ENCODE peak calls at places on chromosomes 16 and 17, in ten cellular contexts. U is colonic mucosa, F is GM12865, Q is cardiac muscle cell, Y is GM20000, O is Caco-2, S is neural progenitor cell, B is mucosa of descending colon, E is cardiac fibroblast, R is progenitor cell of endocrine pancreas. V is an unnamed sample.
A peak's percentile ranks its signal among the peaks of the same experiment; 100 is the strongest.

GRCh38 chr17:27038676-27039075 is 255.2 kb upstream of the WSB1 start:
- DNase-seq in U (no peak), F (no peak), Q (no peak), Y (no peak), O (peak; percentile 63), S (no peak), B (no peak), E (no peak), R (no peak), V (no peak)

GRCh38 chr17:78175643-78175981 is 7.2 kb downstream of the SYNGR2 start:
- DNase-seq in U (no peak), F (no peak), Q (no peak), Y (no peak), O (no peak), S (no peak), B (no peak), E (no peak), R (no peak), V (no peak)

GRCh38 chr16:49484454-49484853 is 110.8 kb downstream of the C16orf78 start:
- DNase-seq in U (peak; percentile 65), F (no peak), Q (peak; percentile 39), Y (peak; percentile 78), O (no peak), S (peak; percentile 86), B (peak; percentile 73), E (peak; percentile 23), R (peak; percentile 46), V (peak; percentile 76)

GRCh38 chr16:9102379-9102778 is 10.9 kb downstream of the HAPSTR1 start:
- DNase-seq in U (no peak), F (no peak), Q (peak; percentile 75), Y (no peak), O (no peak), S (no peak), B (no peak), E (peak; percentile 63), R (no peak), V (no peak)

GRCh38 chr17:48646183-48647102 is 20.3 kb upstream of the HOXB9 start:
- DNase-seq in U (peak; percentile 76), F (peak; percentile 31), Q (no peak), Y (peak; percentile 75), O (peak; percentile 73), S (peak; percentile 42), B (peak; percentile 84), E (no peak), R (no peak), V (peak; percentile 67)

GRCh38 chr17:1110844-1111598 is 68.8 kb downstream of the ABR start:
- DNase-seq in U (peak; percentile 83), F (no peak), Q (peak; percentile 69), Y (no peak), O (no peak), S (no peak), B (peak; percentile 79), E (peak; percentile 71), R (no peak), V (no peak)

GRCh38 chr17:81470944-81471803 is 41.4 kb downstream of the ACTG1 start:
- DNase-seq in U (no peak), F (no peak), Q (no peak), Y (no peak), O (no peak), S (peak; percentile 72), B (no peak), E (no peak), R (no peak), V (no peak)

GRCh38 chr17:66976781-66977201 is 12.3 kb downstream of the CACNG4 start:
- DNase-seq in U (no peak), F (no peak), Q (peak; percentile 25), Y (no peak), O (no peak), S (peak; percentile 26), B (no peak), E (no peak), R (no peak), V (no peak)

DNA sequence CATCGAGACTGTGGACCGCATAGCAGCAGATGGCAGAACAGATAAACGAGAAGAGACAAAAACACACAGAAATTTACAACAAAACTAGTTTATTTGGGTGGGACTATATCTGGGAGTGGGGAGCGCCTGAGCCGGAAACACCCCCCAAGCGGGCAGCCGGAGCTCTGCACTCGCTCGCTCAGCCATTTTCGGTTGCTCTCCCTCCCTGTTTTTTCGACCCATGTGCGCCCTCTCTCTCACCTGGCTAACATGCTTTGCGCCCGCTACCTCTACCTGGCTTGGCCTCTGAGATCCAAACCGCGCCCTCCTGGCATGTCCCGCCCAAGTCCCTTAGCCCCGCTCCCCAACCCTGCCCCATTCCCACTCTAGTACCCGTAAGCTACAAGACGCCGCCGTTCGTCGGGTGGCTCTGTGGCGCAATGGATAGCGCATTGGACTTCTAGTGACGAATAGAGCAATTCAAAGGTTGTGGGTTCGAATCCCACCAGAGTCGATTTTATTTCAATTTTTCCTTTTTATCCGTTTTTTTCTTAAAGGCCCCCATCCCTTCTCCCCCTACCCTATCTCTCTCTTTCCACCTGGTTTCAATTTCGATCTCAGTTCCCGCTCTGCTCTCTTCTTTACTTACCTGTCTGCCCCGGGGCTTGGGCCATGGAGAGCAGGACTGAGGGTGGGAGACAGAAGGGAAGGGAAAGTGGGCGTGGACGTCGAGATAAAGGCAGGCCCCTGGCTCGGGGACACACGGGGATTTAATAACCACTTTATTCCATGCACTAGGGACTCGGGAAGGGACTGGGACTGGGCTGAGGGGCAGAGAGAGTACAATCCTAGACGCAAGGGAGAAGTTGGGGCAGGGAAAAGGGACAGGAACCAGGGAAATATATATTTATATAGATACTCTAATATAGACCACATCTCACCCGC is 2.5 kb upstream of the ALOXE3 start:
- DNase-seq in U (peak; percentile 87), F (peak; percentile 91), Q (peak; percentile 70), Y (peak; percentile 78), O (peak; percentile 73), S (peak; percentile 87), B (peak; percentile 84), E (peak; percentile 75), R (peak; percentile 50), V (peak; percentile 62)
- TF ChIP-seq CTCF in U (no peak), F (peak; percentile 35), Q (peak; percentile 27), Y (peak; percentile 5), O (no peak), S (peak; percentile 47), B (no peak), E (peak; percentile 59), R (peak; percentile 47), V (peak; percentile 6)

DNA sequence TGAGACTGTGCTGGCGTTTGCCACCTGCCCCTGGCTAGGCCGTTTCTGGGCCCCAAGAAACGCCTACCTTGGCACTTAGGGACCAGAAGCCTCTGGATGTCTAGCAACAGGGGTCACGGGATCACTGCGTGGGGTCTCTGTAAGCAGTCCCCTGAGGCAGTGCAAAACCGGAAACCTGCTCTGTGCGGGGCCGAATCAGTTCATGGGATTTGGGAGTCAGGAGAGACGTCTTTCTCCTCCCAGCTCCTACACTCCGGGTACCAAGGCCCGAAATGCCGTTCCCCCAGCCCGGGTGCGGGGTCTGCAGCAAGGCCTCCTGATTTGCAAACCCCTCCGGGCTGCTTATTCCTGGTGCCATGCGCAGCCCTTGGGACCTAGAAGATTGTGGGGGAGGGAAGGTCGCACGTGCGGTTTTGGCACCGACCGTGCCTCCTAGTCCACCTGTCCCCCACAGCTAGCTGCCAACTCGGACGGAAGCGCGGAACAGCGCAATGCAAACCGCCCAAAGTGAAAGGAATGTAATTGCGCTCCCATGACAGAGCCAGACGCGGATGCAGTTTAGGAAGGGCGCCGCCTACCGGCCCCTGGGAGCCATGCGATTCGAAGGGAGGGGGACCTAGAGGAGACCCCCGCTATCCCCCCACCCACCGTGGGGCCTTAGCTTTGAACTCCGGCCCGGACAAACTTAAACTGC is 6.5 kb downstream of the IRX5 start:
- DNase-seq in U (no peak), F (no peak), Q (peak; percentile 48), Y (peak; percentile 52), O (no peak), S (peak; percentile 93), B (no peak), E (peak; percentile 47), R (peak; percentile 56), V (no peak)
- TF ChIP-seq CTCF in U (peak; percentile 26), F (no peak), Q (peak; percentile 76), Y (no peak), O (no peak), S (peak; percentile 95), B (no peak), E (peak; percentile 75), R (peak; percentile 90), V (no peak)

GRCh38 chr17:79840204-79840988 is 1.2 kb upstream of the CBX4 start:
- DNase-seq in U (peak; percentile 60), F (peak; percentile 14), Q (peak; percentile 76), Y (peak; percentile 53), O (peak; percentile 92), S (peak; percentile 78), B (peak; percentile 75), E (peak; percentile 65), R (no peak), V (no peak)

GRCh38 chr17:79837888-79838540 is 1.2 kb downstream of the CBX4 start:
- DNase-seq in U (peak; percentile 48), F (peak; percentile 62), Q (no peak), Y (no peak), O (no peak), S (peak; percentile 41), B (peak; percentile 74), E (no peak), R (no peak), V (no peak)

GRCh38 chr17:79840989-79841286 is 1.7 kb upstream of the CBX4 start:
- DNase-seq in U (no peak), F (no peak), Q (no peak), Y (no peak), O (no peak), S (no peak), B (no peak), E (no peak), R (no peak), V (no peak)

GRCh38 chr17:79838541-79839274 is 532 bp downstream of the CBX4 start:
- DNase-seq in U (peak; percentile 57), F (peak; percentile 66), Q (peak; percentile 70), Y (peak; percentile 78), O (peak; percentile 55), S (peak; percentile 87), B (peak; percentile 80), E (peak; percentile 67), R (peak; percentile 39), V (peak; percentile 53)

GRCh38 chr17:79839363-79840203 is at the start of gene CBX4:
- DNase-seq in U (peak; percentile 96), F (peak; percentile 95), Q (peak; percentile 97), Y (peak; percentile 99), O (peak; percentile 97), S (peak; percentile 97), B (peak; percentile 97), E (peak; percentile 96), R (peak; percentile 83), V (peak; percentile 96)
- TF ChIP-seq CTCF in U (peak; percentile 84), F (peak; percentile 66), Q (peak; percentile 70), Y (peak; percentile 54), O (peak; percentile 77), S (peak; percentile 69), B (peak; percentile 84), E (peak; percentile 25), R (peak; percentile 78), V (peak; percentile 66)

GRCh38 chr16:30876867-30877266 is 17.0 kb downstream of the BCL7C start:
- DNase-seq in U (no peak), F (peak; percentile 35), Q (no peak), Y (no peak), O (peak; percentile 25), S (peak; percentile 38), B (no peak), E (no peak), R (no peak), V (no peak)

GRCh38 chr16:30874821-30875717 is 18.8 kb downstream of the BCL7C start:
- DNase-seq in U (peak; percentile 93), F (peak; percentile 97), Q (peak; percentile 94), Y (peak; percentile 87), O (peak; percentile 92), S (peak; percentile 97), B (peak; percentile 96), E (peak; percentile 92), R (peak; percentile 83), V (peak; percentile 89)

GRCh38 chr16:30870904-30871303 is 23.0 kb downstream of the BCL7C start:
- DNase-seq in U (no peak), F (no peak), Q (no peak), Y (no peak), O (no peak), S (no peak), B (no peak), E (no peak), R (no peak), V (peak; percentile 1)

GRCh38 chr16:30875881-30876791 is 17.7 kb downstream of the BCL7C start:
- DNase-seq in U (peak; percentile 38), F (peak; percentile 84), Q (peak; percentile 24), Y (peak; percentile 72), O (no peak), S (peak; percentile 31), B (no peak), E (peak; percentile 17), R (no peak), V (peak; percentile 68)

GRCh38 chr16:30874244-30874820 is 19.5 kb downstream of the BCL7C start:
- DNase-seq in U (no peak), F (no peak), Q (no peak), Y (no peak), O (no peak), S (no peak), B (no peak), E (no peak), R (no peak), V (no peak)
- TF ChIP-seq CTCF in U (no peak), F (no peak), Q (no peak), Y (no peak), O (no peak), S (no peak), B (no peak), E (no peak), R (no peak), V (no peak)

V was measured in GM10248.